ENCODE peak calls at places on chromosomes 16 and 17, in nine cellular contexts. U is CD4-positive, alpha-beta memory T cell; W is colonic mucosa; T is mesenchymal stem cell; S is A549; R is CD4-positive, CD25-positive, alpha-beta regulatory T cell; A is MM.1S; Z is neuronal stem cell; X is heart left ventricle. Y is an unnamed sample.

GRCh38 chr16:79067600-79067999 is 532.9 kb downstream of the MAF start:
- DNase-seq in R (no peak), Z (no peak), T (peak; percentile 44), S (no peak), W (no peak), U (no peak), X (no peak), A (no peak), Y (no peak)

GRCh38 chr17:78664476-78665384 is 87.5 kb upstream of the DNAH17 start:
- DNase-seq in A (no peak), Z (no peak), T (peak; percentile 30), U (no peak), S (no peak), X (no peak), W (no peak), R (no peak), Y (no peak)

GRCh38 chr17:59172436-59173004 is 17.0 kb downstream of the PRR11 start:
- DNase-seq in R (no peak), A (no peak), U (no peak), S (no peak), X (no peak), Z (no peak), T (no peak), W (no peak), Y (no peak)

GRCh38 chr17:10052414-10052813 is 146.0 kb downstream of the GAS7 start:
- DNase-seq in U (no peak), Z (no peak), W (no peak), S (no peak), R (no peak), T (no peak), X (no peak), A (no peak), Y (no peak)

GRCh38 chr16:15911198-15911597 is 22.8 kb upstream of the CEP20 start:
- DNase-seq in X (no peak), R (no peak), U (no peak), Z (no peak), T (no peak), S (no peak), W (no peak), A (no peak), Y (no peak)

GRCh38 chr16:71507061-71507460 is 17.9 kb upstream of the ZNF19 start:
- DNase-seq in S (no peak), U (no peak), R (no peak), T (no peak), X (no peak), A (no peak), Z (no peak), W (no peak), Y (no peak)

GRCh38 chr17:54814371-54814770 is 86.3 kb upstream of the TOM1L1 start:
- DNase-seq in S (no peak), A (no peak), T (no peak), W (no peak), Z (no peak), R (no peak), X (no peak), U (no peak), Y (no peak)

GRCh38 chr16:11901091-11901490 is 14.7 kb downstream of the GSPT1 start:
- DNase-seq in R (no peak), S (no peak), U (no peak), Z (no peak), T (no peak), A (no peak), W (no peak), X (no peak), Y (no peak)

GRCh38 chr17:14205992-14206461 is 30.6 kb downstream of the CDRT15 start:
- DNase-seq in W (peak; percentile 79), S (no peak), X (peak; percentile 83), Z (no peak), A (no peak), R (peak; percentile 69), U (peak; percentile 76), T (no peak), Y (no peak)

GRCh38 chr16:8565498-8565897 is 24.8 kb downstream of the TMEM114 start:
- DNase-seq in W (no peak), U (no peak), S (no peak), Z (no peak), X (no peak), T (no peak), R (peak; percentile 4), A (no peak), Y (no peak)

GRCh38 chr17:39231587-39232551 is 6.1 kb upstream of the STAC2 start:
- DNase-seq in S (peak; percentile 50), T (peak; percentile 37), X (peak; percentile 39), U (peak; percentile 47), Z (no peak), R (peak; percentile 51), W (no peak), A (peak; percentile 46), Y (peak; percentile 71)

GRCh38 chr16:85611205-85611454 is 2.0 kb upstream of the GSE1 start:
- DNase-seq in S (peak; percentile 62), Z (no peak), W (no peak), R (no peak), U (no peak), A (no peak), X (peak; percentile 40), T (peak; percentile 46), Y (no peak)
- H3K4me3 ChIP-seq in S (peak overlapping the region; percentile 96), Z (peak overlapping the region; percentile 68), W (peak overlapping the region; percentile 77), R (no peak overlapping the region), U (peak overlapping the region; percentile 37), A (peak overlapping the region; percentile 43), X (peak overlapping the region; percentile 82), T (peak overlapping the region; percentile 59), Y (peak overlapping the region; percentile 92)

DNA sequence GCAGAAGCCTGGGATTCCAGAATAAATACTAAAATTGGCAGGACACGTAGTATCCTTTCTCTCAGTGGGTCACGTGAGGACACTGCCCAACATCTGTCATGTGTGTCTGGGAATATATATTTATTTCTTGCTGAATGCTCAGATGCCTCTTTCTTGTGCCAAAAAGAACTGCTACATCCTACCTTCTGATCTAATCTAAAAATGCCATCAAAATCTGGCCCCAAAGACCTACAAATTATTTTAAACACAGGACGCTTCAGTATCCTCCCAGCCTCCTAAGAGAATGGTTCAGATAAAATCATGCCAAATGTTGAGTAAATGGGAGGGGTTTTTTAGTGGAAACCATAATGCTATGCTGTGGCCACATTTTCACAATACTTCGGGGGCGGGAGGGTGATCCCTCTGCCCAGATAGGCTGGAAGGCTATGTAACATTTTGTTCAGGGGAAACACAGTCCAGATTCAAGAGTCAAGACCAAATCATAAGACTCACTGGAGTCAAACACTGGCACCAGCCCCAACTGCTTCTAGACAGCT is 22.9 kb upstream of the CORO6 start:
- DNase-seq in R (no peak), W (peak; percentile 35), A (no peak), Z (no peak), U (no peak), X (peak; percentile 63), S (no peak), T (peak; percentile 53), Y (no peak)
- H3K4me1 ChIP-seq in R (no peaks in the 10 kb centered on the region), W (no peaks in the 10 kb centered on the region), A (peaks cover 3% of the 10 kb centered on the region), Z (peaks cover 1% of the 10 kb centered on the region), U (no peaks in the 10 kb centered on the region), X (peaks cover 11% of the 10 kb centered on the region), S (peaks cover 25% of the 10 kb centered on the region), T (peaks cover 2% of the 10 kb centered on the region), Y (no peaks in the 10 kb centered on the region)

GRCh38 chr17:17830269-17830567 is 6.6 kb downstream of the SREBF1 start:
- DNase-seq in Z (no peak), W (no peak), T (no peak), U (no peak), R (no peak), X (no peak), A (no peak), S (no peak), Y (no peak)
- H3K4me3 ChIP-seq in Z (no peak overlapping the region), W (no peak overlapping the region), T (no peak overlapping the region), U (no peak overlapping the region), R (no peak overlapping the region), X (no peak overlapping the region), A (no peak overlapping the region), S (no peak overlapping the region), Y (no peak overlapping the region)

GRCh38 chr17:2177235-2177811 is 122.4 kb downstream of the HIC1 start:
- DNase-seq in A (no peak), T (peak; percentile 69), Z (no peak), S (no peak), X (no peak), U (no peak), W (no peak), R (no peak), Y (no peak)

GRCh38 chr17:2175294-2175628 is 120.4 kb downstream of the HIC1 start:
- DNase-seq in R (no peak), X (no peak), U (no peak), S (no peak), W (no peak), T (no peak), Z (no peak), A (no peak), Y (no peak)

GRCh38 chr17:2174471-2175293 is 119.8 kb downstream of the HIC1 start:
- DNase-seq in T (peak; percentile 99), R (no peak), S (peak; percentile 62), U (no peak), A (no peak), W (no peak), X (peak; percentile 69), Z (no peak), Y (no peak)

GRCh38 chr17:2178798-2179505 is 124.0 kb downstream of the HIC1 start:
- DNase-seq in Z (no peak), T (no peak), R (no peak), X (peak; percentile 56), S (no peak), W (no peak), A (no peak), U (no peak), Y (no peak)

DNA sequence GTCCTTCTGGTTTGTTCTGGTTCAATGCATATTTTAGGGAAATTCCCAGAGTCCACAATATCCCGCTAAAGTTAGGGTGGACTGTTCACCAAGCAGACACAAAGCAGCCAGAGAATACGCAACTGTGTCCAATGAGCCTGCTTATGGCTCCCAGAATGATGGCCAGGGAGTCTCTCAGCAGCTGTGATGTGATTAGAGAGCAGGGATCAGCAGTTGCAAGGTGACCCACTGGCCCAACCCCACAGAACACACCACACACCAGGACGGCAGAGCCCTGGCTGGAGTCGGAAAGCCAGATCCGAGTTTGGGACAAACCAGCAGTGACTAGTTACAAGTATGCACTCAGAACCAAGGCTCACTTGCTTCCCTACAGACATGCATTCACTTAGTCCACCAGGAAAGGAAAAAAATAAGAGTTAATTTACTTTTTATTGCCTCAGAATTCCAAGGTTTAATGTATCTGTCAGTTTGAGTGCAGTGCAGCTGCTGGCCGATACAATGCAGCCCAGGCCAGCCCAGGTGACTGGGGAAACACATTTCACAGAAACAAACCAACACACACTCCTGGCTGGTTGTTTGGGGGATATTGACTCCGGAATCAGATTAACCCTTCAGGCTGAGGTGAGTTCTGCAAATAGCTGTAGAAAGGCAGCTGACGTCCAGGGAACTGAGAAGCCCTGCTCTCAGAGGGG is 121.7 kb downstream of the HIC1 start:
- DNase-seq in X (no peak), T (peak; percentile 42), W (no peak), A (no peak), S (no peak), R (no peak), Z (no peak), U (no peak), Y (no peak)
- H3K4me1 ChIP-seq in X (peaks cover 34% of the 10 kb centered on the region), T (peaks cover 43% of the 10 kb centered on the region), W (no peaks in the 10 kb centered on the region), A (no peaks in the 10 kb centered on the region), S (peaks cover 37% of the 10 kb centered on the region), R (no peaks in the 10 kb centered on the region), Z (peaks cover 17% of the 10 kb centered on the region), U (no peaks in the 10 kb centered on the region), Y (no peaks in the 10 kb centered on the region)

GRCh38 chr16:2979669-2980226 is 498 bp downstream of the PKMYT1 start:
- DNase-seq in Z (no peak), X (no peak), R (peak; percentile 27), T (no peak), W (peak; percentile 46), U (no peak), S (no peak), A (no peak), Y (no peak)
- H3K4me3 ChIP-seq in Z (peak overlapping the region; percentile 87), X (peak overlapping the region; percentile 90), R (no peak overlapping the region), T (peak overlapping the region; percentile 85), W (peak overlapping the region; percentile 84), U (peak overlapping the region; percentile 73), S (peak overlapping the region; percentile 71), A (peak overlapping the region; percentile 90), Y (peak overlapping the region; percentile 78)

GRCh38 chr16:69160192-69160591 is 26.8 kb upstream of the SNTB2 start:
- DNase-seq in T (no peak), U (no peak), X (no peak), Z (no peak), R (no peak), W (no peak), S (no peak), A (no peak), Y (no peak)
- H3K4me1 ChIP-seq in T (no peaks in the 10 kb centered on the region), U (no peaks in the 10 kb centered on the region), X (no peaks in the 10 kb centered on the region), Z (no peaks in the 10 kb centered on the region), R (no peaks in the 10 kb centered on the region), W (no peaks in the 10 kb centered on the region), S (no peaks in the 10 kb centered on the region), A (no peaks in the 10 kb centered on the region), Y (no peaks in the 10 kb centered on the region)